ENCODE peak calls at places on chromosomes 16 and 17, in ten cellular contexts. S is stimulated activated CD8-positive, alpha-beta memory T cell treated with anti-CD3 and anti-CD28 coated beads, Interleukin-4, amount 100 ng/mL, for 1 hour; C is heart left ventricle; V is fibroblast of lung; L is EL; X is activated gamma-delta T cell treated with Interleukin-2 at 50 U/mL for 16 hours; U is neural crest cell; A is SJCRH30; J is foreskin melanocyte; F is tibial artery. K is an unnamed sample.

GRCh38 chr17:74730491-74731346 is 6.3 kb upstream of the RAB37 start:
- DNase-seq in F (no peak), J (no peak), A (no peak), X (peak), V (peak), S (no peak), C (no peak), L (no peak), U (no peak), K (no peak)

GRCh38 chr16:28188085-28188916 is 23.5 kb downstream of the XPO6 start:
- DNase-seq in X (no peak), F (no peak), V (no peak), C (no peak), U (no peak), S (no peak), A (no peak), J (no peak), L (no peak), K (no peak)

GRCh38 chr16:11497329-11497805 is 89.4 kb downstream of the LITAF start:
- DNase-seq in A (peak), C (peak), S (no peak), J (peak), F (peak), X (no peak), U (peak), V (peak), L (peak), K (peak)

GRCh38 chr17:77471984-77472836 is 331.4 kb downstream of the SEC14L1 start:
- DNase-seq in X (no peak), C (peak), L (peak), A (peak), F (no peak), U (no peak), V (peak), S (no peak), J (peak), K (no peak)

GRCh38 chr16:86307518-86307903 is 202.8 kb upstream of the FOXF1 start:
- DNase-seq in F (no peak), L (peak), X (no peak), V (peak), S (no peak), A (no peak), C (no peak), U (no peak), J (peak), K (peak)

GRCh38 chr17:41444186-41444585 is 3.4 kb upstream of the KRT38 start:
- DNase-seq in S (no peak), F (no peak), L (no peak), J (no peak), X (no peak), V (no peak), A (no peak), U (no peak), C (no peak), K (no peak)

GRCh38 chr16:17379121-17379571 is 91.6 kb downstream of the XYLT1 start:
- DNase-seq in F (peak), L (peak), A (no peak), J (no peak), X (no peak), U (no peak), V (peak), C (peak), S (no peak), K (no peak)

GRCh38 chr16:67963325-67964321 is 4.8 kb downstream of the SLC12A4 start:
- DNase-seq in J (no peak), C (peak), U (no peak), X (no peak), S (no peak), L (no peak), V (no peak), F (no peak), A (no peak), K (no peak)

GRCh38 chr16:14186007-14186953 is 115.2 kb downstream of the MRTFB start:
- DNase-seq in L (peak), X (no peak), J (peak), C (peak), A (peak), F (peak), V (peak), S (no peak), U (peak), K (no peak)

GRCh38 chr17:35432176-35433074 is at the start of gene SLFN12:
- DNase-seq in J (peak), L (peak), V (peak), A (peak), S (no peak), U (no peak), X (peak), F (peak), C (peak), K (peak)

GRCh38 chr16:67923414-67924127 is 8.1 kb downstream of the CTRL start:
- DNase-seq in X (no peak), V (peak), S (no peak), C (peak), F (no peak), A (no peak), L (no peak), J (no peak), U (no peak), K (no peak)

GRCh38 chr16:87853411-87854052 is 15.8 kb downstream of the SLC7A5 start:
- DNase-seq in A (peak), X (peak), L (peak), F (peak), U (peak), V (peak), J (peak), S (peak), C (peak), K (peak)

GRCh38 chr16:25501530-25502255 is 190.1 kb upstream of the HS3ST4 start:
- DNase-seq in F (no peak), X (no peak), J (no peak), A (no peak), L (no peak), U (no peak), C (no peak), S (no peak), V (no peak), K (peak)

GRCh38 chr17:1783834-1784611 is 22.2 kb downstream of the SERPINF1 start:
- DNase-seq in X (no peak), S (no peak), J (no peak), U (no peak), V (peak), C (peak), F (peak), L (peak), A (peak), K (peak)

GRCh38 chr16:86523166-86523740 is 12.9 kb downstream of the FOXF1 start:
- DNase-seq in X (no peak), V (no peak), A (peak), C (no peak), F (no peak), L (no peak), J (no peak), S (no peak), U (no peak), K (no peak)

GRCh38 chr16:69796285-69797118 is 34.4 kb downstream of the WWP2 start:
- DNase-seq in X (peak), S (no peak), V (peak), L (peak), A (peak), C (peak), F (no peak), U (peak), J (peak), K (peak)

GRCh38 chr16:81076566-81077076 is 417 bp downstream of the C16orf46 start:
- DNase-seq in X (peak), C (peak), L (peak), U (peak), F (peak), V (no peak), J (no peak), A (peak), S (peak), K (peak)

GRCh38 chr16:89695086-89695874 is 6.2 kb downstream of the SPATA2L start:
- DNase-seq in A (no peak), F (no peak), L (no peak), U (no peak), S (no peak), J (no peak), X (no peak), C (no peak), V (no peak), K (no peak)

GRCh38 chr16:56405977-56406376 is 19.4 kb downstream of the AMFR start:
- DNase-seq in J (no peak), C (no peak), A (no peak), U (no peak), F (no peak), S (no peak), X (no peak), V (no peak), L (no peak), K (no peak)

GRCh38 chr16:59899940-59900339 is 1165.8 kb upstream of the GOT2 start:
- DNase-seq in X (no peak), J (no peak), A (no peak), L (no peak), U (no peak), S (no peak), F (no peak), V (no peak), C (no peak), K (peak)

GRCh38 chr16:50480206-50480605 is 68.0 kb upstream of the NKD1 start:
- DNase-seq in F (no peak), X (no peak), U (no peak), V (no peak), L (no peak), S (no peak), C (no peak), J (peak), A (no peak), K (no peak)

GRCh38 chr17:77923135-77923534 is 35.4 kb upstream of the TNRC6C start:
- DNase-seq in L (no peak), J (no peak), U (no peak), X (no peak), F (peak), V (no peak), C (no peak), S (no peak), A (no peak), K (no peak)

GRCh38 chr17:28718317-28718672 is 627 bp upstream of the RAB34 start:
- DNase-seq in F (no peak), X (no peak), S (no peak), A (peak), L (no peak), J (no peak), V (no peak), C (no peak), U (no peak), K (no peak)

GRCh38 chr17:29612094-29612403 is 10.7 kb downstream of the CORO6 start:
- DNase-seq in L (no peak), F (peak), C (no peak), S (no peak), J (no peak), V (no peak), U (no peak), A (no peak), X (no peak), K (no peak)

GRCh38 chr16:88613911-88614817 is 24.2 kb upstream of the IL17C start:
- DNase-seq in J (no peak), L (no peak), V (peak), C (no peak), F (no peak), S (no peak), A (no peak), U (no peak), X (no peak), K (no peak)

GRCh38 chr17:75590314-75590761 is 2.7 kb downstream of the MYO15B start:
- DNase-seq in F (no peak), J (no peak), V (no peak), X (no peak), U (no peak), C (no peak), A (no peak), S (no peak), L (no peak), K (no peak)

GRCh38 chr17:41835214-41835799 is 725 bp downstream of the NT5C3B start:
- DNase-seq in A (no peak), U (no peak), J (no peak), X (no peak), S (no peak), V (peak), L (peak), F (peak), C (no peak), K (no peak)

GRCh38 chr17:80822021-80822699 is 169.5 kb upstream of the CHMP6 start:
- DNase-seq in V (no peak), S (no peak), F (peak), U (no peak), C (no peak), L (no peak), X (no peak), A (no peak), J (no peak), K (no peak)

GRCh38 chr16:11535494-11535893 is 51.2 kb downstream of the LITAF start:
- DNase-seq in F (no peak), S (no peak), V (no peak), L (no peak), C (no peak), J (no peak), U (no peak), A (no peak), X (no peak), K (peak)

K was measured in T47D.